ENCODE peak calls at places on chromosomes 4 and X, in six cellular contexts. G, Y, X, V, W and M are unnamed samples.
A peak's percentile ranks its signal among the peaks of the same experiment; 100 is the strongest.

GRCh38 chr4:51853027-51853682 is 10.2 kb downstream of the DCUN1D4 start:
- DNase-seq in G (no peak), Y (no peak), W (no peak), X (no peak), V (no peak), M (no peak)

GRCh38 chr4:94714360-94714759 is 43.4 kb upstream of the BMPR1B start:
- DNase-seq in G (no peak), W (no peak), Y (no peak), X (no peak), V (peak; percentile 17), M (no peak)

GRCh38 chrX:140822861-140823260 is 113.3 kb downstream of the LINC00632 start:
- DNase-seq in V (no peak), W (no peak), Y (no peak), G (no peak), X (no peak), M (no peak)

GRCh38 chr4:76754439-76754838 is 143.5 kb downstream of the SOWAHB start:
- DNase-seq in W (no peak), G (no peak), Y (no peak), V (no peak), X (no peak), M (no peak)

GRCh38 chr4:141027421-141027820 is 105.8 kb downstream of the RNF150 start:
- DNase-seq in V (peak; percentile 37), Y (no peak), X (no peak), G (no peak), W (no peak), M (no peak)

GRCh38 chrX:40152173-40152705 is 54.5 kb upstream of the BCOR start:
- DNase-seq in W (peak; percentile 39), X (no peak), G (no peak), V (no peak), Y (peak; percentile 21), M (no peak)

GRCh38 chr4:3724319-3725231 is 41.6 kb upstream of the ADRA2C start:
- DNase-seq in Y (no peak), G (no peak), X (no peak), V (no peak), W (no peak), M (no peak)

GRCh38 chr4:88112856-88113255 is 45.6 kb downstream of the ABCG2 start:
- DNase-seq in W (no peak), Y (no peak), G (no peak), X (no peak), V (no peak), M (no peak)

GRCh38 chrX:3666975-3667374 is 46.5 kb downstream of the PRKX start:
- DNase-seq in W (no peak), G (peak; percentile 54), Y (no peak), V (no peak), X (no peak), M (no peak)

GRCh38 chrX:44698328-44698727 is 145.5 kb upstream of the DUSP21 start:
- DNase-seq in W (no peak), G (peak; percentile 81), X (no peak), V (no peak), Y (no peak), M (no peak)

GRCh38 chr4:6445403-6446129 is 26.8 kb downstream of the PPP2R2C start:
- DNase-seq in W (no peak), Y (no peak), X (no peak), V (no peak), G (no peak), M (no peak)

GRCh38 chrX:140433582-140433981 is 71.3 kb downstream of the SOX3 start:
- DNase-seq in Y (no peak), V (no peak), X (no peak), W (no peak), G (no peak), M (no peak)

GRCh38 chr4:136283973-136284372 is 1248.3 kb downstream of the PCDH18 start:
- DNase-seq in V (no peak), Y (no peak), W (no peak), X (no peak), G (no peak), M (no peak)

GRCh38 chr4:92303621-92304027 is at the start of gene GRID2:
- DNase-seq in G (no peak), W (peak; percentile 36), X (peak; percentile 17), V (peak; percentile 48), Y (peak; percentile 60), M (peak; percentile 69)

GRCh38 chrX:123797543-123798447 is 62.1 kb upstream of the XIAP start:
- DNase-seq in V (no peak), X (no peak), G (peak; percentile 32), W (no peak), Y (no peak), M (no peak)

GRCh38 chr4:85498068-85498733 is 23.3 kb downstream of the ARHGAP24 start:
- DNase-seq in V (peak; percentile 77), G (no peak), X (peak; percentile 50), W (no peak), Y (no peak), M (no peak)

GRCh38 chrX:129980540-129981206 is 1.8 kb upstream of the BCORL1 start:
- DNase-seq in W (peak; percentile 29), V (no peak), G (peak; percentile 89), Y (no peak), X (peak; percentile 50), M (peak; percentile 74)

GRCh38 chr4:2247128-2248043 is 5.5 kb upstream of the HAUS3 start:
- DNase-seq in V (no peak), Y (peak; percentile 4), G (peak; percentile 82), X (peak; percentile 15), W (no peak), M (no peak)

GRCh38 chr4:88672987-88673386 is 24.6 kb downstream of the NAP1L5 start:
- DNase-seq in X (peak; percentile 10), G (no peak), Y (peak; percentile 44), W (peak; percentile 37), V (peak; percentile 65), M (no peak)

GRCh38 chr4:38279650-38280322 is 319.6 kb downstream of the PTTG2 start:
- DNase-seq in V (no peak), X (no peak), W (no peak), Y (no peak), G (no peak), M (no peak)

GRCh38 chrX:130895299-130895698 is 7.7 kb downstream of the ENOX2 start:
- DNase-seq in Y (no peak), W (no peak), G (no peak), X (no peak), V (peak; percentile 31), M (no peak)

GRCh38 chr4:136150046-136150445 is 1382.2 kb downstream of the PCDH18 start:
- DNase-seq in Y (no peak), G (no peak), X (no peak), W (no peak), V (no peak), M (no peak)

GRCh38 chrX:15177316-15177715 is 92.6 kb downstream of the ASB9 start:
- DNase-seq in X (no peak), W (no peak), V (no peak), Y (no peak), G (no peak), M (no peak)

GRCh38 chr4:147645099-147645498 is 27.9 kb downstream of the TMEM184C start:
- DNase-seq in G (no peak), Y (no peak), X (no peak), W (no peak), V (no peak), M (no peak)

GRCh38 chr4:127400736-127401346 is 231.9 kb upstream of the INTU start:
- DNase-seq in G (no peak), W (peak; percentile 57), V (peak; percentile 86), Y (peak; percentile 72), X (peak; percentile 20), M (no peak)

GRCh38 chr4:45007499-45007898 is 281.1 kb upstream of the GNPDA2 start:
- DNase-seq in Y (no peak), V (no peak), W (no peak), X (no peak), G (no peak), M (no peak)

GRCh38 chr4:45006078-45006477 is 279.7 kb upstream of the GNPDA2 start:
- DNase-seq in Y (no peak), X (no peak), V (no peak), W (no peak), G (no peak), M (no peak)

GRCh38 chr4:45004847-45005565 is 278.6 kb upstream of the GNPDA2 start:
- DNase-seq in G (no peak), V (no peak), X (no peak), Y (no peak), W (no peak), M (no peak)

GRCh38 chr4:45004326-45004725 is 278.0 kb upstream of the GNPDA2 start:
- DNase-seq in V (no peak), W (no peak), G (no peak), X (no peak), Y (no peak), M (no peak)
- TF ChIP-seq CTCF in V (no peak), W (no peak), G (no peak), X (no peak), Y (no peak), M (no peak)

GRCh38 chr4:74919783-74920182 is 13.1 kb upstream of the PARM1 start:
- DNase-seq in W (no peak), G (no peak), X (no peak), Y (no peak), V (no peak), M (no peak)
- TF ChIP-seq CTCF in W (no peak), G (no peak), X (no peak), Y (no peak), V (no peak), M (no peak)

DNA sequence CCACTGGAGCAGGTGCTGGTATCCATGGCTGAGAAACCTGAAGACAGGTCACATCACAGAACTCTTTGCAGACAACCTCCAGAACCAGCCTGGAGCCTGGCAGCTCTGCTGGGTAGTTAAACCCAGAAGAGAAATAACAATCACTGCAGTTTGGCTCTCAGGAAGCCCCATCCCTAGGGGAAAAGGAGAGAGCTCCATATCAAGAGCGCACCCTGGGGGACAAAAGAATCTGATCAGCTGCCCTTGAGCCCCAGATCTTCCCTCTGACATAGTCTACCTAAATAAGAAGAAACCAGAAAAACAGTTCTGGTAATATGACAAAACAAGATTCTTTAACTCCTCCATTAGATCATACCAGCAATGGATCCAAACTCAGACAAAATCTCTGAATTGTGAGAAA is 823.2 kb upstream of the FRG1 start:
- DNase-seq in W (no peak), X (no peak), Y (peak; percentile 26), V (no peak), G (no peak), M (no peak)
- TF ChIP-seq CTCF in W (no peak), X (no peak), Y (no peak), V (no peak), G (no peak), M (no peak)

GRCh38 chrX:24298191-24298590 is 15.7 kb downstream of the SUPT20HL2 start:
- DNase-seq in W (peak; percentile 11), V (no peak), X (no peak), Y (peak; percentile 13), G (peak; percentile 26), M (no peak)

GRCh38 chrX:24292358-24292757 is 21.5 kb downstream of the SUPT20HL2 start:
- DNase-seq in W (no peak), G (no peak), V (no peak), Y (no peak), X (no peak), M (no peak)

GRCh38 chrX:24293412-24293811 is 20.5 kb downstream of the SUPT20HL2 start:
- DNase-seq in X (no peak), V (no peak), G (no peak), W (no peak), Y (no peak), M (no peak)

DNA sequence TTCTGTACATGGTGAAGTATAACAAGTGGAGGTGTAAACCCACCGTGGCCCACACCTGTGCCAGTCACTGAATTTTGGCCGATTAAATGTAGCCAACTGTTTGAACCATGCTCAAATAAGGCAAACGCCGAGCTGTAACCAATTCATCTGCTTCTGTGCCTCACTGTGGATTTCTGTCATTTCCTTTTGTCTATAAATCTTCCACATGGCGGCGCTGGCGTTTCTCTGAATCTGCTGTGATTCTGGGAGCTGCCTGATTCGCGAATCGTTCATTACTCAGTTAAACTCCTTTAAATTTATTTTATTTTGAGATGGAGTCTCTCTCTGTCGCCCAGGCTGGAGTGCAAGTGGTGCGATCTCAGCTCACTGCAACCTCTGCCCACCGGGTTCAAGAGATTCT is 19.2 kb downstream of the SUPT20HL2 start:
- DNase-seq in G (no peak), W (peak; percentile 34), Y (peak; percentile 44), V (no peak), X (no peak), M (no peak)
- TF ChIP-seq CTCF in G (no peak), W (peak; percentile 36), Y (no peak), V (no peak), X (no peak), M (peak; percentile 51)